ENCODE peak calls at places on chromosomes 16 and 17, in five cellular contexts. One of them, this sample, is unnamed.
A peak's percentile ranks its signal among the peaks of the same experiment; 100 is the strongest.

GRCh38 chr17:80941743-80942211 is 49.9 kb upstream of the CHMP6 start:
- DNase-seq in KG1: no peak
- DNase-seq in H7: no peak
- DNase-seq in AG10803: peak; percentile 38
- DNase-seq in germinal center: no peak
- DNase-seq in this sample: no peak

GRCh38 chr17:77186141-77186604 is 45.4 kb downstream of the SEC14L1 start:
- DNase-seq in KG1: peak; percentile 14
- DNase-seq in H7: peak; percentile 45
- DNase-seq in AG10803: no peak
- DNase-seq in germinal center: peak; percentile 13
- DNase-seq in this sample: peak; percentile 56

GRCh38 chr17:7838291-7839075 is 4.5 kb downstream of the KDM6B start:
- DNase-seq in KG1: peak; percentile 37
- DNase-seq in H7: peak; percentile 83
- DNase-seq in AG10803: peak; percentile 78
- DNase-seq in germinal center: no peak
- DNase-seq in this sample: peak; percentile 79

GRCh38 chr16:5851583-5851982 is 754.0 kb upstream of the EEF2KMT start:
- DNase-seq in KG1: no peak
- DNase-seq in H7: no peak
- DNase-seq in AG10803: no peak
- DNase-seq in germinal center: no peak
- DNase-seq in this sample: no peak

GRCh38 chr17:21017256-21017655 is 25.6 kb downstream of the USP22 start:
- DNase-seq in KG1: no peak
- DNase-seq in H7: peak; percentile 26
- DNase-seq in AG10803: no peak
- DNase-seq in germinal center: no peak
- DNase-seq in this sample: no peak

GRCh38 chr17:47713980-47714689 is 18.9 kb upstream of the TBX21 start:
- DNase-seq in KG1: no peak
- DNase-seq in H7: peak; percentile 89
- DNase-seq in AG10803: no peak
- DNase-seq in germinal center: peak; percentile 52
- DNase-seq in this sample: peak; percentile 83

GRCh38 chr16:68000024-68000423 is 740 bp upstream of the DPEP2 start:
- DNase-seq in KG1: peak; percentile 16
- DNase-seq in H7: no peak
- DNase-seq in AG10803: no peak
- DNase-seq in germinal center: peak; percentile 75
- DNase-seq in this sample: no peak

GRCh38 chr17:72416054-72416691 is 295.4 kb downstream of the SOX9 start:
- DNase-seq in KG1: no peak
- DNase-seq in H7: peak; percentile 67
- DNase-seq in AG10803: no peak
- DNase-seq in germinal center: no peak
- DNase-seq in this sample: no peak

GRCh38 chr16:75433732-75434413 is 570 bp upstream of the CFDP1 start:
- DNase-seq in KG1: peak; percentile 90
- DNase-seq in H7: peak; percentile 80
- DNase-seq in AG10803: peak; percentile 94
- DNase-seq in germinal center: peak; percentile 82
- DNase-seq in this sample: peak; percentile 91

GRCh38 chr17:43927101-43927935 is 15.0 kb downstream of the PPY start:
- DNase-seq in KG1: no peak
- DNase-seq in H7: peak; percentile 55
- DNase-seq in AG10803: no peak
- DNase-seq in germinal center: no peak
- DNase-seq in this sample: no peak

GRCh38 chr16:82105107-82105506 is 64.9 kb downstream of the MPHOSPH6 start:
- DNase-seq in KG1: no peak
- DNase-seq in H7: no peak
- DNase-seq in AG10803: no peak
- DNase-seq in germinal center: no peak
- DNase-seq in this sample: no peak

GRCh38 chr17:64183815-64184397 is 54.0 kb upstream of the ERN1 start:
- DNase-seq in KG1: no peak
- DNase-seq in H7: no peak
- DNase-seq in AG10803: peak; percentile 78
- DNase-seq in germinal center: no peak
- DNase-seq in this sample: no peak

GRCh38 chr17:49404371-49404770 is 10.3 kb downstream of the PHB1 start:
- DNase-seq in KG1: no peak
- DNase-seq in H7: no peak
- DNase-seq in AG10803: no peak
- DNase-seq in germinal center: no peak
- DNase-seq in this sample: peak; percentile 29

GRCh38 chr16:70695351-70696070 is 9.7 kb upstream of the MTSS2 start:
- DNase-seq in KG1: peak; percentile 36
- DNase-seq in H7: peak; percentile 76
- DNase-seq in AG10803: peak; percentile 49
- DNase-seq in germinal center: no peak
- DNase-seq in this sample: peak; percentile 75